ENCODE peak calls at places on chromosomes 6 and 20, in eight cellular contexts. F, S, I, B, Y, Z, O and H are unnamed samples.

GRCh38 chr6:43267619-43268347 is 24.5 kb downstream of the TTBK1 start:
- DNase-seq in I (no peak), B (no peak), Z (no peak), O (no peak), S (no peak), F (no peak), Y (peak; percentile 81), H (no peak)

GRCh38 chr6:106513813-106514212 is 115.5 kb downstream of the RTN4IP1 start:
- DNase-seq in Y (no peak), O (no peak), F (no peak), Z (no peak), S (no peak), B (peak; percentile 52), I (no peak), H (no peak)

GRCh38 chr6:169689247-169689646 is 12.6 kb downstream of the WDR27 start:
- DNase-seq in Y (no peak), B (no peak), F (no peak), I (no peak), O (no peak), Z (no peak), S (no peak), H (no peak)

GRCh38 chr6:37104935-37105781 is 64.8 kb upstream of the PIM1 start:
- DNase-seq in F (no peak), B (no peak), O (no peak), S (no peak), I (no peak), Y (no peak), Z (no peak), H (no peak)

GRCh38 chr6:14921170-14921569 is 324.7 kb upstream of the JARID2 start:
- DNase-seq in B (no peak), S (peak; percentile 91), O (no peak), Y (peak; percentile 41), F (no peak), I (peak; percentile 40), Z (no peak), H (no peak)

GRCh38 chr6:43833223-43833995 is 63.4 kb downstream of the VEGFA start:
- DNase-seq in Y (peak; percentile 67), B (no peak), F (no peak), S (no peak), Z (no peak), I (no peak), O (no peak), H (no peak)

GRCh38 chr6:26319405-26320128 is 45.4 kb upstream of the BTN3A2 start:
- DNase-seq in I (no peak), Y (no peak), B (no peak), Z (no peak), F (no peak), O (no peak), S (no peak), H (no peak)

GRCh38 chr6:13278184-13278583 is 50.2 kb downstream of the TBC1D7 start:
- DNase-seq in O (no peak), Y (no peak), B (no peak), I (no peak), F (no peak), Z (no peak), S (no peak), H (peak; percentile 21)

GRCh38 chr20:35088231-35088794 is 4.3 kb downstream of the TRPC4AP start:
- DNase-seq in F (no peak), S (no peak), I (no peak), O (no peak), B (peak; percentile 83), Y (no peak), Z (no peak), H (no peak)

GRCh38 chr20:45340236-45340847 is 7.9 kb downstream of the SDC4 start:
- DNase-seq in S (no peak), O (no peak), Z (no peak), I (no peak), Y (peak; percentile 42), B (no peak), F (no peak), H (no peak)

GRCh38 chr6:37340639-37340943 is 13.2 kb upstream of the RNF8 start:
- DNase-seq in I (no peak), S (no peak), F (no peak), O (no peak), B (no peak), Y (no peak), Z (no peak), H (no peak)

GRCh38 chr6:54846857-54847721 is 518 bp downstream of the FAM83B start:
- DNase-seq in Z (no peak), B (peak; percentile 48), Y (no peak), S (no peak), F (peak; percentile 22), O (no peak), I (peak; percentile 14), H (no peak)

GRCh38 chr6:3318226-3318625 is 59.5 kb downstream of the PSMG4 start:
- DNase-seq in F (no peak), Y (no peak), O (peak; percentile 22), S (peak; percentile 35), I (no peak), B (no peak), Z (peak; percentile 28), H (no peak)

GRCh38 chr20:53376021-53376420 is 217.6 kb downstream of the ZNF217 start:
- DNase-seq in Y (no peak), I (no peak), Z (no peak), B (no peak), F (no peak), S (no peak), O (no peak), H (no peak)

GRCh38 chr20:46028772-46029371 is at the start of gene SLC12A5:
- DNase-seq in Z (no peak), O (no peak), B (no peak), Y (no peak), F (no peak), I (no peak), S (no peak), H (no peak)

GRCh38 chr6:34004706-34005105 is 141.2 kb downstream of the GRM4 start:
- DNase-seq in F (peak; percentile 64), S (peak; percentile 26), B (no peak), I (no peak), Y (no peak), O (no peak), Z (no peak), H (no peak)

GRCh38 chr6:129055796-129056195 is 172.9 kb downstream of the LAMA2 start:
- DNase-seq in S (no peak), F (no peak), O (no peak), Y (no peak), Z (no peak), B (no peak), I (no peak), H (no peak)

GRCh38 chr6:8889514-8889913 is 454.2 kb upstream of the SLC35B3 start:
- DNase-seq in Z (no peak), F (no peak), Y (no peak), S (no peak), B (no peak), O (no peak), I (no peak), H (no peak)

GRCh38 chr6:22145823-22146379 is 150.9 kb downstream of the PRL start:
- DNase-seq in F (no peak), B (peak; percentile 39), I (no peak), Z (no peak), O (no peak), S (no peak), Y (peak; percentile 34), H (no peak)

GRCh38 chr20:5608104-5608447 is 142.1 kb upstream of the SHLD1 start:
- DNase-seq in Z (no peak), B (no peak), O (no peak), I (no peak), S (no peak), F (no peak), Y (no peak), H (no peak)

GRCh38 chr6:109369724-109370123 is 12.5 kb downstream of the CD164 start:
- DNase-seq in S (no peak), Y (no peak), F (no peak), Z (no peak), B (no peak), O (no peak), I (no peak), H (no peak)

GRCh38 chr6:124962617-124963415 is 579 bp downstream of the RNF217 start:
- DNase-seq in Y (peak; percentile 27), O (no peak), S (peak; percentile 85), Z (no peak), B (peak; percentile 57), F (peak; percentile 41), I (peak; percentile 29), H (no peak)

GRCh38 chr6:32447932-32448331 is 8.2 kb downstream of the HLA-DRA start:
- DNase-seq in B (no peak), Y (no peak), S (no peak), F (no peak), Z (no peak), O (no peak), I (no peak), H (no peak)

GRCh38 chr6:30357678-30358339 is 12.9 kb downstream of the RPP21 start:
- DNase-seq in Z (peak; percentile 45), F (peak; percentile 15), Y (peak; percentile 20), B (peak; percentile 84), I (peak; percentile 51), S (no peak), O (peak; percentile 42), H (peak; percentile 18)

GRCh38 chr6:27847706-27848105 is 64.5 kb downstream of the OR2B2 start:
- DNase-seq in S (no peak), B (no peak), O (no peak), Y (no peak), Z (no peak), F (no peak), I (no peak), H (no peak)

GRCh38 chr6:108592371-108593337 is 31.9 kb downstream of the FOXO3 start:
- DNase-seq in Y (peak; percentile 31), B (no peak), I (no peak), S (no peak), Z (peak; percentile 34), O (peak; percentile 54), F (peak; percentile 44), H (peak; percentile 51)

GRCh38 chr20:12847862-12848261 is 160.9 kb upstream of the SPTLC3 start:
- DNase-seq in O (no peak), Y (peak; percentile 12), Z (no peak), B (peak; percentile 41), F (no peak), I (no peak), S (no peak), H (no peak)

GRCh38 chr20:40414843-40415615 is 274.0 kb downstream of the MAFB start:
- DNase-seq in S (no peak), Y (peak; percentile 40), I (no peak), B (no peak), O (no peak), F (peak; percentile 88), Z (no peak), H (no peak)

GRCh38 chr6:6654599-6655575 is 66.4 kb downstream of the LY86 start:
- DNase-seq in Y (no peak), Z (no peak), F (no peak), O (no peak), I (no peak), B (no peak), S (peak; percentile 74), H (peak; percentile 58)

GRCh38 chr6:134249759-134250602 is 67.9 kb downstream of the SGK1 start:
- DNase-seq in O (no peak), Y (no peak), B (no peak), S (no peak), Z (no peak), F (no peak), I (no peak), H (no peak)

GRCh38 chr20:17403496-17403895 is 127.7 kb downstream of the BFSP1 start:
- DNase-seq in B (no peak), Y (no peak), F (no peak), S (no peak), Z (no peak), O (no peak), I (no peak), H (no peak)

GRCh38 chr20:1950836-1951235 is 43.0 kb downstream of the PDYN start:
- DNase-seq in S (peak; percentile 42), O (no peak), I (no peak), F (no peak), Y (no peak), Z (no peak), B (no peak), H (no peak)

GRCh38 chr20:37257530-37257929 is 4.1 kb downstream of the GHRH start:
- DNase-seq in I (no peak), O (no peak), F (no peak), Y (no peak), S (no peak), Z (no peak), B (no peak), H (no peak)

GRCh38 chr6:117605169-117605826 is 3.0 kb upstream of the GOPC start:
- DNase-seq in S (no peak), Y (peak; percentile 61), B (peak; percentile 72), F (peak; percentile 32), O (peak; percentile 44), Z (peak; percentile 33), I (peak; percentile 41), H (peak; percentile 49)